ENCODE peak calls at places on chromosomes 5 and 9, in ten cellular contexts. R is psoas muscle; B is small intestine; Y is endodermal cell; G is ovary; F is lower lobe of right lung; P is CD8-positive, alpha-beta T cell; U is mesendoderm; S is neural progenitor cell; L is heart left ventricle. K is an unnamed sample.
A peak's percentile ranks its signal among the peaks of the same experiment; 100 is the strongest.

GRCh38 chr5:132807163-132807838 is 5.8 kb upstream of the SOWAHA start:
- DNase-seq in U (peak; percentile 77), G (no peak), P (no peak), F (no peak), R (no peak), L (no peak), S (peak; percentile 71), Y (peak; percentile 88), B (peak; percentile 98), K (no peak)

GRCh38 chr5:153952893-153953292 is 85.8 kb downstream of the FAM114A2 start:
- DNase-seq in P (no peak), U (no peak), F (no peak), R (no peak), L (no peak), S (no peak), G (no peak), Y (no peak), B (no peak), K (no peak)

GRCh38 chr5:179747815-179748214 is 15.2 kb downstream of the MAML1 start:
- DNase-seq in P (no peak), B (no peak), G (no peak), R (no peak), S (no peak), L (no peak), U (no peak), Y (no peak), F (no peak), K (no peak)

GRCh38 chr5:180618830-180619562 is 27.7 kb upstream of the SCGB3A1 start:
- DNase-seq in B (peak; percentile 6), S (peak; percentile 82), U (peak; percentile 81), Y (peak; percentile 91), P (peak; percentile 11), F (no peak), L (no peak), G (no peak), R (no peak), K (no peak)

GRCh38 chr9:38423939-38424843 is at the start of gene IGFBPL1:
- DNase-seq in S (peak; percentile 88), P (no peak), B (no peak), R (no peak), L (no peak), G (no peak), Y (peak; percentile 83), U (peak; percentile 62), F (no peak), K (no peak)

GRCh38 chr5:117590944-117591343 is 1016.3 kb upstream of the SEMA6A start:
- DNase-seq in P (no peak), S (peak; percentile 31), G (no peak), R (no peak), B (peak; percentile 5), F (no peak), L (no peak), U (peak; percentile 56), Y (no peak), K (no peak)

GRCh38 chr9:36717276-36717675 is 144.6 kb downstream of the MELK start:
- DNase-seq in R (no peak), Y (no peak), P (no peak), F (no peak), U (no peak), S (no peak), L (no peak), B (no peak), G (no peak), K (no peak)

GRCh38 chr5:29005386-29005785 is 1967.0 kb upstream of the CDH9 start:
- DNase-seq in P (no peak), S (peak; percentile 29), G (no peak), U (peak; percentile 68), Y (no peak), R (no peak), F (no peak), L (no peak), B (no peak), K (no peak)

GRCh38 chr5:74865799-74866652 is at the start of gene FAM169A:
- DNase-seq in P (peak; percentile 52), G (peak; percentile 35), Y (peak; percentile 83), S (peak; percentile 84), R (peak; percentile 23), L (no peak), U (peak; percentile 74), F (peak; percentile 50), B (peak; percentile 48), K (peak; percentile 33)

GRCh38 chr5:172775326-172776234 is 4.6 kb upstream of the DUSP1 start:
- DNase-seq in Y (no peak), U (peak; percentile 39), R (peak; percentile 92), G (no peak), F (peak; percentile 93), B (peak; percentile 85), P (no peak), S (no peak), L (no peak), K (no peak)

GRCh38 chr5:172779968-172780350 is 9.0 kb upstream of the DUSP1 start:
- DNase-seq in F (no peak), S (no peak), G (no peak), Y (no peak), B (peak; percentile 89), L (no peak), P (no peak), U (no peak), R (no peak), K (no peak)

GRCh38 chr5:172778223-172778814 is 7.3 kb upstream of the DUSP1 start:
- DNase-seq in P (no peak), L (no peak), U (peak; percentile 70), Y (peak; percentile 73), G (no peak), S (no peak), F (no peak), R (peak; percentile 57), B (peak; percentile 94), K (no peak)

GRCh38 chr5:172776235-172776594 is 5.2 kb upstream of the DUSP1 start:
- DNase-seq in B (peak; percentile 49), Y (no peak), L (no peak), R (no peak), F (no peak), P (no peak), U (no peak), G (no peak), S (no peak), K (no peak)

GRCh38 chr5:172777381-172778222 is 6.6 kb upstream of the DUSP1 start:
- DNase-seq in L (peak; percentile 83), S (no peak), B (peak; percentile 96), G (peak; percentile 68), F (peak; percentile 93), Y (peak; percentile 87), P (peak; percentile 67), R (peak; percentile 94), U (peak; percentile 70), K (peak; percentile 90)
- H3K4me3 ChIP-seq in L (peak overlapping the region; percentile 11), S (no peak overlapping the region), B (no peak overlapping the region), G (no peak overlapping the region), F (no peak overlapping the region), Y (no peak overlapping the region), P (peak overlapping the region; percentile 22), R (no peak overlapping the region), U (no peak overlapping the region), K (no peak overlapping the region)

GRCh38 chr9:135921749-135922310 is 14.5 kb upstream of the CAMSAP1 start:
- DNase-seq in P (no peak), U (no peak), F (no peak), L (no peak), S (no peak), B (no peak), G (no peak), R (no peak), Y (no peak), K (no peak)

GRCh38 chr9:135924628-135925338 is 17.4 kb upstream of the CAMSAP1 start:
- DNase-seq in Y (peak; percentile 60), B (no peak), P (no peak), R (no peak), F (no peak), G (no peak), U (peak; percentile 50), S (no peak), L (no peak), K (no peak)

GRCh38 chr9:135920973-135921585 is 13.7 kb upstream of the CAMSAP1 start:
- DNase-seq in R (no peak), U (no peak), Y (no peak), L (no peak), P (no peak), S (no peak), G (no peak), F (no peak), B (no peak), K (no peak)

GRCh38 chr9:135925496-135926133 is 18.3 kb upstream of the CAMSAP1 start:
- DNase-seq in U (no peak), F (peak; percentile 23), Y (no peak), L (no peak), R (no peak), G (no peak), P (no peak), S (no peak), B (no peak), K (no peak)

GRCh38 chr9:135923508-135923907 is 16.2 kb upstream of the CAMSAP1 start:
- DNase-seq in Y (no peak), L (no peak), F (peak; percentile 4), U (no peak), R (no peak), G (no peak), B (no peak), P (no peak), S (no peak), K (no peak)
- H3K4me1 ChIP-seq in Y (no peaks in the 10 kb centered on the region), L (no peaks in the 10 kb centered on the region), F (no peaks in the 10 kb centered on the region), U (no peaks in the 10 kb centered on the region), R (peaks cover 17% of the 10 kb centered on the region), G (no peaks in the 10 kb centered on the region), B (no peaks in the 10 kb centered on the region), P (no peaks in the 10 kb centered on the region), S (no peaks in the 10 kb centered on the region), K (no peaks in the 10 kb centered on the region)

GRCh38 chr9:5231212-5231611 is at the start of gene INSL4:
- DNase-seq in P (no peak), L (no peak), F (no peak), B (no peak), S (no peak), G (no peak), R (no peak), U (no peak), Y (no peak), K (no peak)
- H3K4me3 ChIP-seq in P (no peak within 1 kb of the TSS), L (no peak within 1 kb of the TSS), F (no peak within 1 kb of the TSS), B (no peak within 1 kb of the TSS), S (no peak within 1 kb of the TSS), G (no peak within 1 kb of the TSS), R (no peak within 1 kb of the TSS), U (no peak within 1 kb of the TSS), Y (no peak within 1 kb of the TSS), K (no peak within 1 kb of the TSS)

GRCh38 chr5:962801-963200 is 45.8 kb upstream of the NKD2 start:
- DNase-seq in S (no peak), U (no peak), F (no peak), L (no peak), Y (no peak), P (no peak), G (no peak), B (no peak), R (no peak), K (no peak)

GRCh38 chr5:961711-962240 is 46.8 kb upstream of the NKD2 start:
- DNase-seq in G (no peak), U (no peak), F (no peak), L (no peak), S (no peak), R (no peak), Y (peak; percentile 30), B (no peak), P (no peak), K (no peak)

GRCh38 chr5:961002-961710 is 47.4 kb upstream of the NKD2 start:
- DNase-seq in L (no peak), B (no peak), F (no peak), G (no peak), R (no peak), P (no peak), Y (no peak), S (no peak), U (no peak), K (peak; percentile 64)

GRCh38 chr5:963310-963672 is 45.3 kb upstream of the NKD2 start:
- DNase-seq in U (no peak), R (no peak), Y (peak; percentile 35), B (no peak), F (no peak), G (no peak), S (no peak), L (no peak), P (no peak), K (no peak)

GRCh38 chr5:962386-962785 is 46.2 kb upstream of the NKD2 start:
- DNase-seq in U (no peak), L (no peak), S (no peak), B (no peak), Y (no peak), F (no peak), R (no peak), G (no peak), P (no peak), K (peak; percentile 57)
- H3K4me1 ChIP-seq in U (no peaks in the 10 kb centered on the region), L (no peaks in the 10 kb centered on the region), S (no peaks in the 10 kb centered on the region), B (no peaks in the 10 kb centered on the region), Y (no peaks in the 10 kb centered on the region), F (peaks cover 5% of the 10 kb centered on the region), R (peaks cover 2% of the 10 kb centered on the region), G (peaks cover 16% of the 10 kb centered on the region), P (peaks cover 29% of the 10 kb centered on the region), K (peaks cover 2% of the 10 kb centered on the region)